ENCODE peak calls at places on chromosomes 6 and 20, in four cellular contexts. K is anterior cingulate cortex, I is ELR, P is HEK293T. M is an unnamed sample.
A peak's percentile ranks its signal among the peaks of the same experiment; 100 is the strongest.

GRCh38 chr20:46264391-46265266 is 43.7 kb downstream of the CDH22 start:
- DNase-seq in P (no peak), K (no peak), I (no peak), M (no peak)

GRCh38 chr6:147138841-147139240 is 65.4 kb upstream of the STXBP5 start:
- DNase-seq in I (no peak), P (no peak), K (no peak), M (no peak)

GRCh38 chr6:6678811-6679210 is 90.3 kb downstream of the LY86 start:
- DNase-seq in I (no peak), K (no peak), P (no peak), M (no peak)

GRCh38 chr6:37242429-37243052 is 15.0 kb upstream of the TBC1D22B start:
- DNase-seq in K (no peak), P (peak; percentile 9), I (peak; percentile 99), M (peak; percentile 99)

GRCh38 chr6:162069995-162070394 is 657.6 kb downstream of the PRKN start:
- DNase-seq in K (no peak), I (no peak), P (no peak), M (no peak)

GRCh38 chr6:106973841-106974336 is 640 bp downstream of the CD24 start:
- DNase-seq in K (no peak), P (no peak), I (no peak), M (peak; percentile 12)

GRCh38 chr6:94721459-94721858 is 855.9 kb upstream of the MANEA start:
- DNase-seq in K (no peak), I (no peak), P (no peak), M (no peak)

GRCh38 chr20:57589728-57590484 is 29.0 kb downstream of the PCK1 start:
- DNase-seq in P (no peak), K (no peak), I (no peak), M (no peak)

GRCh38 chr20:52004720-52005119 is 186.9 kb downstream of the ZFP64 start:
- DNase-seq in K (no peak), P (no peak), I (no peak), M (no peak)

GRCh38 chr20:39040116-39040515 is 78.0 kb downstream of the DHX35 start:
- DNase-seq in K (no peak), I (no peak), P (no peak), M (no peak)

GRCh38 chr6:24922854-24923253 is 12.9 kb downstream of the RIPOR2 start:
- DNase-seq in P (no peak), K (no peak), I (no peak), M (no peak)

GRCh38 chr20:60108397-60108796 is 150.2 kb downstream of the CDH26 start:
- DNase-seq in I (peak; percentile 22), P (no peak), K (no peak), M (peak; percentile 65)

GRCh38 chr6:147534116-147534865 is 25.8 kb downstream of the SAMD5 start:
- DNase-seq in P (no peak), I (no peak), K (no peak), M (no peak)

GRCh38 chr6:106527979-106528378 is 101.3 kb downstream of the RTN4IP1 start:
- DNase-seq in I (peak; percentile 97), K (no peak), P (no peak), M (peak; percentile 94)

M was measured in EL.